ENCODE peak calls at places on chromosome 5, in eight cellular contexts. O, C, G, R, A, I, W and H are unnamed samples.
A peak's percentile ranks its signal among the peaks of the same experiment; 100 is the strongest.

GRCh38 chr5:5191906-5192305 is 51.8 kb downstream of the ADAMTS16 start:
- DNase-seq in R (no peak), W (no peak), I (no peak), A (no peak), C (no peak), O (no peak), G (no peak), H (no peak)

GRCh38 chr5:151805414-151806225 is 33.9 kb downstream of the G3BP1 start:
- DNase-seq in A (no peak), O (no peak), C (no peak), R (no peak), I (no peak), G (peak; percentile 76), W (no peak), H (no peak)

GRCh38 chr5:37554938-37555337 is 175.8 kb downstream of the WDR70 start:
- DNase-seq in A (no peak), W (peak; percentile 71), C (peak; percentile 30), O (no peak), I (no peak), R (peak; percentile 53), G (no peak), H (peak; percentile 18)

GRCh38 chr5:15966066-15966640 is 213.4 kb downstream of the MARCHF11 start:
- DNase-seq in I (no peak), R (no peak), C (no peak), A (no peak), O (no peak), G (peak; percentile 45), W (no peak), H (no peak)

GRCh38 chr5:78671609-78672008 is 23.0 kb upstream of the LHFPL2 start:
- DNase-seq in R (peak; percentile 28), I (no peak), A (no peak), G (no peak), C (no peak), W (no peak), O (peak; percentile 74), H (no peak)

GRCh38 chr5:145903862-145904261 is 31.0 kb upstream of the GRXCR2 start:
- DNase-seq in O (no peak), W (no peak), A (no peak), G (peak; percentile 67), C (no peak), R (no peak), I (no peak), H (no peak)

GRCh38 chr5:134370306-134370870 is 981 bp upstream of the UBE2B start:
- DNase-seq in R (no peak), O (no peak), A (no peak), C (no peak), I (no peak), G (peak; percentile 57), W (no peak), H (no peak)

GRCh38 chr5:128213340-128213739 is 129.8 kb downstream of the SLC12A2 start:
- DNase-seq in R (peak; percentile 75), W (peak; percentile 86), I (peak; percentile 53), G (peak; percentile 80), C (peak; percentile 73), O (peak; percentile 56), A (peak; percentile 65), H (peak; percentile 56)

GRCh38 chr5:142296914-142297417 is 27.9 kb downstream of the SPRY4 start:
- DNase-seq in O (no peak), R (peak; percentile 71), W (no peak), I (no peak), A (peak; percentile 99), C (peak; percentile 88), G (peak; percentile 51), H (no peak)

DNA sequence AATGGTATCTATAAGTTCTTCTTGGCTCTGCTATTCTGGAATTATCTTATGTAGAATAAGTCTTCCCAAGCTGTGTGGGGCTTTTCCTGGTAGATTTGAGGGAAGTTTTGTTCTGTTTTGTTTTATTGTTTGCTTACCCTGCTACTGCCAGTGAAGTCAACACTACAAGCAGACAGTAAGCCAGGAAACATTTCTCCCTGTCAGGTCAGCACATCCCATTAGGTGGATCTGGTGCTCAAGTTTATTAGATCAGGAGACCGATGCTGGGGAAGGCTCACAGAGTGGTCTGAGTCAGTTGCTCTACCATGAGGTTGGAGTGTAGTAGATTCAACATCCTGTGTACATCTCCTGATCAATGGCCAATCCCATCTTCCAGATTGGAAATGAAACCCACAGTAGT is 79.1 kb downstream of the ADRB2 start:
- DNase-seq in O (no peak), W (no peak), A (no peak), C (no peak), I (no peak), G (no peak), R (no peak), H (no peak)
- H3K27ac ChIP-seq in O (no peak overlapping the region), W (no peak overlapping the region), A (no peak overlapping the region), C (no peak overlapping the region), I (no peak overlapping the region), G (no peak overlapping the region), R (no peak overlapping the region), H (no peak overlapping the region)

DNA sequence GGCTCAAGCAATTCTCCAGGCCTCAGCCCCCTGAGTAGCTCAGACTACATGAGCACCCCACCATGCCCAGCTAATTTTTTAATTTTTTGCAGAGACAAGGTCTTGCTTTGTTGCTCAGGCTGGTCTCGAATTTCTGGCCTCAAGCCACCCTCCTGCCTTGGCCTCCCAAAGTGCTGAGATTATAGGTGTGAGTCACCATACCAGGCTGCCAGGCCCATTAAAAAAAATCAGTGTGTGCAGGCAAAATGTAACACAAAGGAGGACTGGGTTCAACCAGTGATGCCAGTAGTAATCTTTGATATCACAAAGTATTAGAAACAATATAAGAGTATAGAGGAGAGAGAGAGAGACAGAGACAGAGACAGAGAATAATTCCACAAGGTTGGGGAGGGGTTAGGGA is 322.7 kb downstream of the MSX2 start:
- DNase-seq in O (no peak), G (no peak), A (no peak), W (no peak), R (peak; percentile 42), C (no peak), I (no peak), H (no peak)
- H3K27me3 ChIP-seq in O (no peaks in the 10 kb centered on the region), G (no peaks in the 10 kb centered on the region), A (no peaks in the 10 kb centered on the region), W (no peaks in the 10 kb centered on the region), R (no peaks in the 10 kb centered on the region), C (no peaks in the 10 kb centered on the region), I (no peaks in the 10 kb centered on the region), H (peaks cover 41% of the 10 kb centered on the region)

GRCh38 chr5:150519978-150520377 is 12.0 kb downstream of the NDST1 start:
- DNase-seq in C (no peak), I (no peak), O (no peak), G (no peak), W (no peak), R (no peak), A (no peak), H (no peak)
- H3K4me3 ChIP-seq in C (no peak overlapping the region), I (no peak overlapping the region), O (no peak overlapping the region), G (no peak overlapping the region), W (no peak overlapping the region), R (no peak overlapping the region), A (no peak overlapping the region), H (no peak overlapping the region)

GRCh38 chr5:64180661-64181343 is 15.2 kb downstream of the RNF180 start:
- DNase-seq in G (peak; percentile 3), R (no peak), C (no peak), I (no peak), O (no peak), W (no peak), A (no peak), H (no peak)
- H3K27ac ChIP-seq in G (no peak overlapping the region), R (no peak overlapping the region), C (no peak overlapping the region), I (no peak overlapping the region), O (no peak overlapping the region), W (no peak overlapping the region), A (no peak overlapping the region), H (no peak overlapping the region)

DNA sequence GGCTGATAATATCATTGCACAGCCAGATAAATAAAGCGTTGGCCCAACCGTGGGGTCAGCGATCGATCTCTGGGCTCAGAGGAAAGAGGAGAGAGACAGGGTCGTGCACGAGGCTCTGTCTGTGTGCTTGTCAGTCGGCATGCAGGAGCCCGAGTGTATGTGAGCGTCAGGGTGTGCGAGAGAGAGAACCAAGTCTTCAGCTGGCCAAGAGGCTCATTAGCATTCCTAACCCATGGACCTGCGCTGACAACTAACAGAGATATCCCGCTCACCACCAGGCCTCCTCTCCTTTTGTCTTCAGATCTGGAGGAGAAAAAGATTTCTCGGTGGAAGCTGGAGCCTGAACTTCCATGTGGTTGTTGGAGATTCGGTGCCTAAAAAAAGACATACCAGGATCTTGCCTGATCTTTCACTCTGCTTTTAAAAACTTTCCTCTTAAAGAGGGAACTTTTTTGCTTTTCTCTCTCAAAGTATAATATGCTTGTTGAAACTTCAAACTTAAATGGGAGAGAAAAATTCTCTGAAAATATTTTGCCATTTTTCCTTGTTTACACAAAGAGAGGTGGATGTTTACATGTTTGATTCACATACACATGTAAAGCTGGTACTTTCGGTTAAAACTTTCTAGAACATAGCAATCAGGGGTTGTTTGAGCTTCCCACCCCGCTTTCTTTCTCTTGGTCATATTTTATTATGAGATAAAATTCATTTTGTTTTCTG is 16.6 kb downstream of the NR2F1 start:
- DNase-seq in R (no peak), A (no peak), C (no peak), G (no peak), O (no peak), I (no peak), W (peak; percentile 79), H (no peak)
- H3K27me3 ChIP-seq in R (no peaks in the 10 kb centered on the region), A (no peaks in the 10 kb centered on the region), C (peaks cover 100% of the 10 kb centered on the region), G (peaks cover 29% of the 10 kb centered on the region), O (peaks cover 96% of the 10 kb centered on the region), I (no peaks in the 10 kb centered on the region), W (peaks cover 100% of the 10 kb centered on the region), H (no peaks in the 10 kb centered on the region)

DNA sequence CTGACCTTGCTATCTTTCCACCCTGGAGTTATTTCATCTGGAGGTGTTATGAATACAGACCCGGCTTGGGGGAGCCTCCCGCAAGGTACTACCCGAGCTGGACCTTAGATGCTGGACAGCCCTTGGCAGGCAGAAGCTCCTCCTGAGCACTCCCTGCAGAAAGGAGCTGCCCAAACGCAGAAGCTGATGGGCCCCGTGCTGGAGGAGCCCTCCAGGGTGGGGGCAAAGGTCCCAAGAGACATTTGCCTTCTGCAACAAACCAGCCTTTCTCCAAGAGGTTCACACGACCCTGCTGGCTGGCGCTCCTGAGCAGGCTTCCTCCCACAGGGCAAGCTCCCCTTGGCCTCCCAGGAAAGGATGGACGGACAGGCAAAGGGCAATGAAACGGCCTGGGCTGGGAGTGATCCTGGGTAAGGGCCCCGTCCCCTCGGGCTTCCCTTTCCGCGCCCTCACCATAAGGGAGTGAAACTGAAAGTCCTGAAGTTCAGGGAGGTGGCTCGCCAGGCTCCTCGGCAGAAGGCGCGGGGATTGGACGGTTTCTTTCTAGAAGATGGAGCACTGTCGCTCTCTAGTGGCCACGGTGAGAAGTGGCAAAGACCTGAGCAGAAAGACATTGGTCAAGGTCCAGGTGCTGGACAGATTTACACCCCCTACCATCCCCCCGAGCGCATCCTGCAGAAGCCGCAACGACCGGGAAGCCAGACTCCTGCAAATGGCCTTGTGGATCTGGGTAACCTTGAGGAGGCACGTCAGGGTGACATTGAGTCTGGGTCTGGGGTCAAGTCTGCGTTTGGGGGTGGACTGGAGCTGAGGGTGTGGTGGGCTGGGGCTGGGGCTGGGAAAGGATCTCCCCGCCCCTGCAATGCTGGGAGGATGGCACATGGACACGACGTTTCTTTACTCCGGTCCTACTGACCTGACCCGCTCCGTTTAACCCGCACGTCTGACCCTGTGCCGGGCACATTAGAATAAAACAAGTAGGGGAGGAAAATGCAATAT is 56.4 kb downstream of the NEURL1B start:
- DNase-seq in O (peak; percentile 95), C (peak; percentile 91), W (peak; percentile 94), I (peak; percentile 90), R (peak; percentile 94), A (peak; percentile 89), G (peak; percentile 92), H (peak; percentile 86)
- H3K4me3 ChIP-seq in O (peak overlapping the region; percentile 53), C (no peak overlapping the region), W (peak overlapping the region; percentile 52), I (peak overlapping the region; percentile 13), R (peak overlapping the region; percentile 48), A (peak overlapping the region; percentile 46), G (peak overlapping the region; percentile 81), H (peak overlapping the region; percentile 42)